ENCODE peak calls at places on chromosomes 13 and 19, in four cellular contexts. B is progenitor cell of endocrine pancreas; C is stimulated activated CD4-positive, alpha-beta T cell treated with anti-CD3 and anti-CD28 coated beads, Interleukin-2, amount 100 ng/mL, for 24 hours; W is substantia nigra. I is an unnamed sample.

GRCh38 chr19:55674459-55674840 is 576 bp upstream of the EPN1 start:
- DNase-seq in B (no peak), C (no peak), W (no peak), I (no peak)

GRCh38 chr19:12866416-12867119 is 14.7 kb downstream of the DNASE2 start:
- DNase-seq in B (no peak), C (no peak), W (no peak), I (no peak)

GRCh38 chr19:29878973-29879654 is 62.9 kb upstream of the URI1 start:
- DNase-seq in B (no peak), C (no peak), W (no peak), I (no peak)

GRCh38 chr13:57630661-57631606 is 610 bp upstream of the PCDH17 start:
- DNase-seq in B (no peak), C (no peak), W (peak), I (no peak)

GRCh38 chr19:33859016-33859415 is 62.3 kb downstream of the KCTD15 start:
- DNase-seq in B (no peak), C (no peak), W (no peak), I (no peak)

GRCh38 chr13:23159587-23160240 is 21.1 kb upstream of the SGCG start:
- DNase-seq in B (peak), C (no peak), W (no peak), I (no peak)

GRCh38 chr13:97971519-97971918 is 18.0 kb downstream of the IPO5 start:
- DNase-seq in B (no peak), C (no peak), W (no peak), I (no peak)

GRCh38 chr13:30416471-30416870 is 5.8 kb upstream of the UBE2L5 start:
- DNase-seq in B (no peak), C (no peak), W (no peak), I (no peak)

GRCh38 chr13:33260168-33261098 is 25.1 kb downstream of the STARD13 start:
- DNase-seq in B (no peak), C (no peak), W (no peak), I (no peak)

GRCh38 chr19:5990289-5990797 is 12.4 kb upstream of the RANBP3 start:
- DNase-seq in B (no peak), C (no peak), W (no peak), I (no peak)

GRCh38 chr13:30145709-30146367 is 161.5 kb downstream of the KATNAL1 start:
- DNase-seq in B (no peak), C (peak), W (no peak), I (peak)

GRCh38 chr19:16447015-16447384 is 24.8 kb downstream of the EPS15L1 start:
- DNase-seq in B (no peak), C (no peak), W (peak), I (peak)

GRCh38 chr19:4103073-4103418 is 20.9 kb downstream of the MAP2K2 start:
- DNase-seq in B (no peak), C (no peak), W (no peak), I (no peak)

GRCh38 chr19:2567580-2567979 is 91.7 kb downstream of the GADD45B start:
- DNase-seq in B (no peak), C (no peak), W (no peak), I (no peak)

GRCh38 chr13:48775804-48776203 is 122.1 kb downstream of the CYSLTR2 start:
- DNase-seq in B (no peak), C (no peak), W (no peak), I (no peak)

GRCh38 chr19:43667524-43668405 is 2.2 kb downstream of the PLAUR start:
- DNase-seq in B (peak), C (no peak), W (no peak), I (no peak)

GRCh38 chr19:10416380-10417257 is 3.7 kb upstream of the PDE4A start:
- DNase-seq in B (peak), C (peak), W (peak), I (peak)

GRCh38 chr19:15576526-15577156 is 38.4 kb upstream of the CYP4F8 start:
- DNase-seq in B (no peak), C (no peak), W (no peak), I (no peak)

GRCh38 chr19:6476155-6476895 is 5.3 kb downstream of the DENND1C start:
- DNase-seq in B (peak), C (peak), W (no peak), I (peak)

GRCh38 chr19:54172764-54173699 is at the start of gene TMC4:
- DNase-seq in B (peak), C (no peak), W (no peak), I (no peak)

GRCh38 chr19:8811315-8812172 is 20.6 kb downstream of the ZNF558 start:
- DNase-seq in B (no peak), C (no peak), W (no peak), I (no peak)

GRCh38 chr19:38809592-38810252 is 3.0 kb downstream of the LGALS4 start:
- DNase-seq in B (no peak), C (no peak), W (no peak), I (no peak)

GRCh38 chr13:105960326-105960725 is 575.1 kb downstream of the EFNB2 start:
- DNase-seq in B (no peak), C (no peak), W (no peak), I (no peak)

GRCh38 chr19:32318884-32319520 is 26.4 kb upstream of the ZNF507 start:
- DNase-seq in B (no peak), C (no peak), W (no peak), I (no peak)

GRCh38 chr19:15641901-15642491 is 1.3 kb downstream of the CYP4F3 start:
- DNase-seq in B (no peak), C (peak), W (no peak), I (no peak)

GRCh38 chr13:26041476-26041875 is 10.3 kb downstream of the SHISA2 start:
- DNase-seq in B (no peak), C (no peak), W (no peak), I (no peak)

GRCh38 chr19:30545752-30546151 is 173.6 kb downstream of the ZNF536 start:
- DNase-seq in B (no peak), C (no peak), W (no peak), I (no peak)

GRCh38 chr13:24502567-24503375 is 9.8 kb downstream of the PARP4 start:
- DNase-seq in B (no peak), C (no peak), W (no peak), I (no peak)

GRCh38 chr13:34408635-34409034 is 533.4 kb upstream of the NBEA start:
- DNase-seq in B (no peak), C (no peak), W (no peak), I (no peak)

GRCh38 chr19:48095637-48096175 is 14.9 kb downstream of the PLA2G4C start:
- DNase-seq in B (no peak), C (no peak), W (no peak), I (no peak)

GRCh38 chr19:17210296-17210695 is 4.9 kb upstream of the USE1 start:
- DNase-seq in B (no peak), C (no peak), W (no peak), I (no peak)

GRCh38 chr19:8306235-8307054 is 1.7 kb downstream of the CD320 start:
- DNase-seq in B (peak), C (peak), W (no peak), I (no peak)

GRCh38 chr13:77168232-77168631 is 141.3 kb upstream of the FBXL3 start:
- DNase-seq in B (no peak), C (no peak), W (no peak), I (no peak)

GRCh38 chr13:74061939-74062595 is 72.1 kb downstream of the KLF12 start:
- DNase-seq in B (no peak), C (no peak), W (no peak), I (no peak)

GRCh38 chr13:33740134-33740538 is 77.8 kb upstream of the RFC3 start:
- DNase-seq in B (no peak), C (no peak), W (no peak), I (no peak)

GRCh38 chr13:71866173-71867091 is 572 bp downstream of the DACH1 start:
- DNase-seq in B (peak), C (no peak), W (no peak), I (no peak)

GRCh38 chr19:1393841-1394240 is 7.5 kb downstream of the GAMT start:
- DNase-seq in B (no peak), C (no peak), W (no peak), I (no peak)

GRCh38 chr19:52142001-52142595 is 2.4 kb upstream of the ZNF616 start:
- DNase-seq in B (no peak), C (no peak), W (no peak), I (no peak)

GRCh38 chr19:6723108-6723618 is 2.7 kb upstream of the C3 start:
- DNase-seq in B (no peak), C (no peak), W (no peak), I (no peak)

I was measured in stimulated activated naive CD4-positive, alpha-beta T cell treated with Interleukin-2 at 50 U/mL for 16 hours.